ENCODE peak calls at places on chromosomes 12 and 14, in seven cellular contexts. H, M, K, L, G, V and J are unnamed samples.

GRCh38 chr14:90820958-90821357 is 4.7 kb upstream of the TTC7B start:
- DNase-seq in H (no peak), M (no peak), K (peak), L (peak), G (no peak), V (no peak), J (no peak)

GRCh38 chr12:22700126-22700525 is 75.2 kb downstream of the ETNK1 start:
- DNase-seq in H (no peak), M (no peak), K (no peak), L (no peak), G (no peak), V (no peak), J (no peak)

GRCh38 chr12:75488553-75488952 is 8.0 kb downstream of the GLIPR1 start:
- DNase-seq in H (no peak), M (no peak), K (no peak), L (no peak), G (no peak), V (no peak), J (no peak)

GRCh38 chr14:75886661-75887348 is 95.0 kb downstream of the TGFB3 start:
- DNase-seq in H (no peak), M (no peak), K (no peak), L (no peak), G (no peak), V (no peak), J (no peak)

GRCh38 chr14:32201196-32201815 is 539 bp upstream of the RNU6-7 start:
- DNase-seq in H (peak), M (peak), K (peak), L (peak), G (peak), V (peak), J (peak)

GRCh38 chr14:24115451-24116110 is 832 bp upstream of the NRL start:
- DNase-seq in H (peak), M (no peak), K (no peak), L (peak), G (no peak), V (no peak), J (no peak)

GRCh38 chr12:52206309-52207040 is 14.7 kb upstream of the KRT80 start:
- DNase-seq in H (peak), M (no peak), K (no peak), L (peak), G (no peak), V (peak), J (no peak)

GRCh38 chr12:50636505-50636904 is 127.4 kb upstream of the ATF1 start:
- DNase-seq in H (no peak), M (no peak), K (no peak), L (no peak), G (no peak), V (no peak), J (no peak)

GRCh38 chr12:28088566-28089277 is 101.5 kb upstream of the CCDC91 start:
- DNase-seq in H (no peak), M (no peak), K (no peak), L (no peak), G (no peak), V (no peak), J (no peak)

GRCh38 chr12:109670647-109671046 is 43.0 kb upstream of the FAM222A start:
- DNase-seq in H (no peak), M (no peak), K (no peak), L (peak), G (no peak), V (no peak), J (no peak)

GRCh38 chr14:71488703-71489141 is 443.5 kb upstream of the RGS6 start:
- DNase-seq in H (no peak), M (no peak), K (no peak), L (no peak), G (no peak), V (no peak), J (no peak)

GRCh38 chr14:30621354-30621953 is 665 bp upstream of the SCFD1 start:
- DNase-seq in H (no peak), M (no peak), K (peak), L (peak), G (no peak), V (no peak), J (no peak)

GRCh38 chr14:105437723-105438500 is 18.3 kb downstream of the MTA1 start:
- DNase-seq in H (no peak), M (no peak), K (no peak), L (no peak), G (no peak), V (no peak), J (no peak)

GRCh38 chr12:115223322-115223721 is 539.3 kb upstream of the TBX3 start:
- DNase-seq in H (no peak), M (no peak), K (no peak), L (no peak), G (no peak), V (no peak), J (no peak)

GRCh38 chr14:105168496-105168978 is at the start of gene JAG2:
- DNase-seq in H (no peak), M (no peak), K (peak), L (no peak), G (no peak), V (no peak), J (no peak)

GRCh38 chr12:54421175-54421872 is 2.3 kb upstream of the ITGA5 start:
- DNase-seq in H (no peak), M (no peak), K (peak), L (no peak), G (peak), V (peak), J (no peak)

GRCh38 chr12:101792046-101792931 is 38.5 kb downstream of the GNPTAB start:
- DNase-seq in H (no peak), M (no peak), K (no peak), L (no peak), G (no peak), V (no peak), J (no peak)

GRCh38 chr14:32434880-32435279 is 105.8 kb downstream of the AKAP6 start:
- DNase-seq in H (no peak), M (no peak), K (no peak), L (no peak), G (no peak), V (no peak), J (no peak)

GRCh38 chr14:104732355-104732804 is 8.4 kb downstream of the ADSS1 start:
- DNase-seq in H (no peak), M (no peak), K (peak), L (no peak), G (no peak), V (no peak), J (no peak)

GRCh38 chr12:108589028-108589839 is 8.7 kb downstream of the TMEM119 start:
- DNase-seq in H (no peak), M (no peak), K (no peak), L (peak), G (no peak), V (no peak), J (no peak)

GRCh38 chr12:124867389-124867930 is 3.8 kb upstream of the SCARB1 start:
- DNase-seq in H (no peak), M (no peak), K (peak), L (no peak), G (no peak), V (no peak), J (no peak)

GRCh38 chr12:54389139-54389508 is 4.6 kb upstream of the ZNF385A start:
- DNase-seq in H (no peak), M (no peak), K (no peak), L (no peak), G (no peak), V (no peak), J (no peak)

GRCh38 chr12:120761581-120761980 is 36.0 kb downstream of the ACADS start:
- DNase-seq in H (no peak), M (no peak), K (no peak), L (no peak), G (no peak), V (peak), J (no peak)

GRCh38 chr12:98698603-98699463 is 53.7 kb downstream of the APAF1 start:
- DNase-seq in H (no peak), M (no peak), K (peak), L (no peak), G (no peak), V (peak), J (peak)

GRCh38 chr12:26523708-26524150 is 309.3 kb downstream of the ITPR2 start:
- DNase-seq in H (peak), M (no peak), K (peak), L (peak), G (peak), V (peak), J (no peak)

GRCh38 chr12:25054783-25055144 is 105.9 kb upstream of the BCAT1 start:
- DNase-seq in H (no peak), M (no peak), K (no peak), L (no peak), G (no peak), V (no peak), J (no peak)

GRCh38 chr12:107817250-107817649 is 42.7 kb downstream of the ASCL4 start:
- DNase-seq in H (no peak), M (no peak), K (no peak), L (no peak), G (no peak), V (no peak), J (no peak)

GRCh38 chr14:81315344-81315743 is 84.8 kb downstream of the STON2 start:
- DNase-seq in H (no peak), M (peak), K (no peak), L (no peak), G (no peak), V (no peak), J (no peak)

GRCh38 chr12:75981773-75982564 is 49.6 kb downstream of the PHLDA1 start:
- DNase-seq in H (no peak), M (no peak), K (no peak), L (no peak), G (no peak), V (no peak), J (no peak)

GRCh38 chr12:58540480-58541299 is 379.6 kb downstream of the LRIG3 start:
- DNase-seq in H (no peak), M (peak), K (peak), L (peak), G (peak), V (peak), J (no peak)

GRCh38 chr14:57487771-57488170 is 5.9 kb downstream of the CCDC198 start:
- DNase-seq in H (no peak), M (no peak), K (no peak), L (no peak), G (no peak), V (no peak), J (no peak)

GRCh38 chr12:69059465-69060457 is 126.8 kb upstream of the CPM start:
- DNase-seq in H (no peak), M (no peak), K (no peak), L (no peak), G (no peak), V (no peak), J (no peak)

GRCh38 chr14:30907659-30908057 is 33.3 kb downstream of the COCH start:
- DNase-seq in H (no peak), M (no peak), K (no peak), L (no peak), G (no peak), V (no peak), J (no peak)

GRCh38 chr14:100688051-100688450 is 38.6 kb upstream of the DLK1 start:
- DNase-seq in H (no peak), M (no peak), K (no peak), L (no peak), G (no peak), V (no peak), J (no peak)

GRCh38 chr14:75959031-75959430 is 22.8 kb downstream of the TGFB3 start:
- DNase-seq in H (no peak), M (no peak), K (no peak), L (peak), G (no peak), V (no peak), J (no peak)

GRCh38 chr14:67268456-67269115 is 27.4 kb downstream of the PALS1 start:
- DNase-seq in H (no peak), M (peak), K (no peak), L (no peak), G (no peak), V (no peak), J (no peak)

GRCh38 chr14:53549956-53550355 is 396.8 kb upstream of the DDHD1 start:
- DNase-seq in H (no peak), M (no peak), K (no peak), L (no peak), G (no peak), V (no peak), J (no peak)
- TF ChIP-seq POLR2A in H (no peak), M (no peak), K (no peak), L (no peak), G (no peak), V (no peak), J (no peak)

GRCh38 chr14:68695871-68696665 is 96.8 kb downstream of the ZFP36L1 start:
- DNase-seq in H (no peak), M (no peak), K (no peak), L (no peak), G (peak), V (no peak), J (no peak)
- TF ChIP-seq POLR2AphosphoS5 in H (no peak), M (no peak), K (no peak), L (no peak), G (no peak), V (no peak), J (no peak)

GRCh38 chr14:45253754-45254300 is 825 bp upstream of the MIS18BP1 start:
- DNase-seq in H (no peak), M (no peak), K (peak), L (peak), G (no peak), V (peak), J (no peak)
- TF ChIP-seq POLR2A in H (no peak), M (no peak), K (no peak), L (no peak), G (no peak), V (no peak), J (no peak)

DNA sequence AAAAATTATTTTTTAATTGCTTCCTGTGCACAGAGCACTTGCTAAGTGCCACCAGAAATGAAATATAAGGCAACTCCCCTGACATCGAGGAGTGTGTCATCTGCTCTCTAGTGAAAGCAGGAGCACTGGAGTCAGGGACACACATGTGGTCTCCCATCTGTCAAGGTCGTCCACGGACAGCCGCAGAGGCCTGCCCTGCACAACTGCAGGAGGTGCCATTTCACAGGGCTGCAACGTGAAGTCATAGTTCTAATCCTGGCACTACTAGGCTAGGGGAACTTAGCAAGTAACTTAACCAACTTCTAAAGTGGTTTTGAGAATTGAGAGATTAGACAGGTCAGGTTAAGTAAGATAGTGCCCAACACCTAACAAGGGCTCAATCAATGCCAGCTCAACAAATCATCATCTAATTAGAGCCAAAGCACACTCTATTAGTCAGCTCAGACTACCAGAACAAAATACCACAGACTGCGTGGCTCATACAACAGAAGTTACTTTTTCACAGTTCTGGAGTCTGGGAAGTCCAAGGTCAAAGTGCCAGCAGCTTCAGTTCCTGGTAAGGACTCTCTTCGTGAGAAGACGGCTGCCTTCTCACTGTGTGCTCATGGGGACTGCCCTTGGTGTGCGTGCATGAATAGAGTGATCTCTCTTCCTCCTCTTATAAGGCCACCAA is 30.7 kb downstream of the FOXN3 start:
- DNase-seq in H (no peak), M (no peak), K (no peak), L (no peak), G (no peak), V (peak), J (no peak)
- TF ChIP-seq POLR2AphosphoS5 in H (no peak), M (no peak), K (no peak), L (no peak), G (no peak), V (no peak), J (no peak)

GRCh38 chr14:52553671-52554575 is 1.3 kb downstream of the GPR137C start:
- DNase-seq in H (peak), M (no peak), K (peak), L (peak), G (peak), V (peak), J (peak)
- TF ChIP-seq POLR2A in H (no peak), M (no peak), K (peak), L (no peak), G (no peak), V (no peak), J (no peak)

DNA sequence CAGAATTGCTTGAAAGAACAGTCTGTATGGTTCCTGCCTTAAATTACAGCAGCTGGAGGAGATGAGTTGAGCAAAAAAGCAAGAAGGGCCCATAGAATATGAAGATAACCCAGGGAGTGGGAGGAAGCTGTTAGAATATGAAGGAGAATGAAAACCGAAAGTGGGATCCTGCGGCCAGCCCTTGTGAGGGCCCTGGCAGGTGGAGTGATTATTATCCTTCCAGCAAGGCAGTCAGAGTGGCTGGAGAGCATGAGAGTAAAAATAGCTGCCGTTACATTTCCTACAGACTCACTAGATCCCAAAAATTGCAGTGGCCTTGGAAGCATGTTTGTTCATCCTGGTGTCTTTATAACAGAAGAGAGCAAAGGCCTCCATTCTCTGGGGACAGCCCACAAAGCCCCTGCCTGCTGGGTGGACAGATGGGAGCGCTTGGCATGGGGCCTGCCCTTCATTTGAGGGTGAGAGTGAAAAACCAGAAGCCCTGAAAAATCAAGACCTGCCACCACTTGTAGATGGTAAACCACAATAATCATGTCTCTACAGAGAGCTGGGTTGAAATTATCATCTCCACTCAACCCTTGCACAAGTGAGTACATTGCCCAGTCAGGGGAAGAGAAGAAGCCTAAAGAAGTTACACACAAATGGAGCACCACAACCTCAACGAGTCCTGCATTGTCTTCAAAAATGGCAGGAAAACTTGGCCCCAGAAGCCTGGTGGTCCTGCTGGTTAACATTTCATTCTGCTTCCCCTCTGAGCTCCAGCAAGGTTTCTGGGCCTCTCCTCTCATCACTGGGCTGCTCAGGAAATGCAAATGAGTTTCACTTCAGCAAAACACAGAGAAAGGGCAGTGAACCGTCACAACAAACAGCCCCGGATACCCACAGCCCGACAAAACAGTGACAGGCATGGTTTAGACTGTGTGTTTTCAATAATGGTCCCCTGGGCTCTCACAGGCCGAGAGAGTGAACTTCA is 20.5 kb downstream of the ZDHHC22 start:
- DNase-seq in H (no peak), M (no peak), K (peak), L (peak), G (no peak), V (no peak), J (peak)
- TF ChIP-seq POLR2AphosphoS5 in H (no peak), M (no peak), K (no peak), L (no peak), G (no peak), V (no peak), J (no peak)

DNA sequence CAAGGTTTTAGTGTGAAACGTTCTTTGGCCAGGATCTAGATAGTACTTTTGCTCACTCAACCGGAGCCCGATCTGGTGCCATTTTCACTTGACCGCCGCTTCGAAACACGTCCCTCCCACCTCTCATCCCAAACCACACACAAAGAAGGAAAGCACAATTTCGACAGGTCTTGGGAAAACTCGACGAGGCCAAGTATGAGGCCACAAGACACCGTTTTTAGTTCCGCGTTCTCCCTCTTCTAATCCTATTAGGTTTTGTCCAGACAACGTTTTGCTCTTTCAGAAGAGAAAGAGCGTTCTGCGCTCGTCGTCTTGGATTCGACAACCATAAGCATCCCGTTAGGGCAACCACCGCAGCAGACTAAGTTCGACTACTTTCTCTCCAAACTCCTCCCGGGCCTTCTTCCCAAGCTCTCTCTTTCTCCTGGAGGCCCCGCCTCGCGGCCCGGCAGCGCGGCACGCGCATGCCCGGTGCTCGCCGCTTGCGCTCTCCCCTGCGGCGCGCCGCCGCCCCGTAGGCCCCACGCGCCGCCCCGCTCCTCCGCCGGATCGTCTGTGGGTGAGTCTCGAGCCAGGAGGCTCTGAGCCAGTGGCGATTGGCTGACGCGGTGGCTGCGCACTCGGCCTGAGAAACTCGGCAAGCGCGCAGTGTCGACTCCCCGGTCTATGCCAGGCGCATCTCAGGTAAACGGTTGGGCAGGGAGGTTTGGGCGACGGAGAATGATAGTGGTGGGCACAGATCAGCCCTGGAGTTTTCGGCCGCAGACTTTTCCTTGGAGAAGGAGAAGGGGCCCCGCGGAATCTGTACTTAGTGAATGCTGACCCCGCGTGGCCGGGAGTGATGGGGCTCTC is at the start of gene MIPOL1:
- DNase-seq in H (peak), M (peak), K (peak), L (peak), G (peak), V (peak), J (no peak)
- TF ChIP-seq POLR2A in H (no peak), M (peak), K (peak), L (peak), G (no peak), V (no peak), J (no peak)

DNA sequence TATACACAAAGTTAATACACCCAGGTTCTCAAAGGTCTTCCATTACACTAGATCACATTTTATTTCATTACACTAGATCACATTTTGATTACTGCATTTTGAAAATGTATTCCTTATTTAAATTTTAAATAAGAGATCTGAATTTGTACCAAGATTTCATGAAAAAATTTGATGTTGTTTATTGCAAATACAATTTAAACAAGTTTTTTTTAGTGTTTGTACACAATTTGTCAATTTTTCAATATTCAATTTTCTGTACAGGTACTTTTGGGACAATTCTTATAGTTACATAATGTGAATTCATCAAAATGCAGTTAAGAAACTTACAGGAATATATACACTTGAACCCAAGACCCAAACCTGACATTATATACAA is 14.3 kb downstream of the SLC38A2 start:
- DNase-seq in H (no peak), M (no peak), K (no peak), L (no peak), G (no peak), V (no peak), J (no peak)
- TF ChIP-seq POLR2AphosphoS5 in H (no peak), M (no peak), K (no peak), L (no peak), G (no peak), V (no peak), J (no peak)